ENCODE peak calls at places on chromosomes 16 and 17, in ten cellular contexts. One of them, this sample, is unnamed.

GRCh38 chr17:68054296-68054900 is 18.9 kb downstream of the KPNA2 start:
- DNase-seq in AG09309: peak
- DNase-seq in astrocyte of the spinal cord: peak
- DNase-seq in tibial nerve: no peak
- DNase-seq in adrenal gland: peak
- DNase-seq in pancreas: peak
- DNase-seq in left ventricle myocardium inferior: peak
- DNase-seq in H1: no peak
- DNase-seq in AG04449: no peak
- DNase-seq in breast epithelium: no peak
- DNase-seq in this sample: no peak

GRCh38 chr17:65667656-65668055 is 106.2 kb upstream of the AXIN2 start:
- DNase-seq in AG04449: no peak
- DNase-seq in breast epithelium: no peak
- DNase-seq in pancreas: no peak
- DNase-seq in H1: no peak
- DNase-seq in tibial nerve: no peak
- DNase-seq in AG09309: no peak
- DNase-seq in left ventricle myocardium inferior: no peak
- DNase-seq in astrocyte of the spinal cord: no peak
- DNase-seq in adrenal gland: no peak
- DNase-seq in this sample: no peak

GRCh38 chr17:58391302-58391984 is 25.9 kb downstream of the RNF43 start:
- DNase-seq in pancreas: peak
- DNase-seq in left ventricle myocardium inferior: no peak
- DNase-seq in adrenal gland: peak
- DNase-seq in astrocyte of the spinal cord: peak
- DNase-seq in AG04449: no peak
- DNase-seq in AG09309: no peak
- DNase-seq in H1: no peak
- DNase-seq in breast epithelium: peak
- DNase-seq in tibial nerve: no peak
- DNase-seq in this sample: peak

GRCh38 chr17:72571813-72572396 is 451.1 kb downstream of the SOX9 start:
- DNase-seq in tibial nerve: no peak
- DNase-seq in AG04449: no peak
- DNase-seq in AG09309: no peak
- DNase-seq in breast epithelium: no peak
- DNase-seq in pancreas: no peak
- DNase-seq in adrenal gland: no peak
- DNase-seq in astrocyte of the spinal cord: no peak
- DNase-seq in left ventricle myocardium inferior: no peak
- DNase-seq in H1: no peak
- DNase-seq in this sample: no peak

GRCh38 chr17:15651583-15652110 is 32.1 kb upstream of the FBXW10B start:
- DNase-seq in H1: no peak
- DNase-seq in astrocyte of the spinal cord: peak
- DNase-seq in adrenal gland: peak
- DNase-seq in AG09309: peak
- DNase-seq in pancreas: peak
- DNase-seq in breast epithelium: peak
- DNase-seq in AG04449: peak
- DNase-seq in tibial nerve: peak
- DNase-seq in left ventricle myocardium inferior: peak
- DNase-seq in this sample: peak

GRCh38 chr17:53093386-53093785 is 729.3 kb upstream of the KIF2B start:
- DNase-seq in AG09309: no peak
- DNase-seq in AG04449: no peak
- DNase-seq in adrenal gland: no peak
- DNase-seq in tibial nerve: no peak
- DNase-seq in H1: no peak
- DNase-seq in breast epithelium: no peak
- DNase-seq in astrocyte of the spinal cord: no peak
- DNase-seq in left ventricle myocardium inferior: no peak
- DNase-seq in pancreas: no peak
- DNase-seq in this sample: no peak

GRCh38 chr16:88970095-88970494 is 6.9 kb downstream of the CBFA2T3 start:
- DNase-seq in breast epithelium: no peak
- DNase-seq in AG09309: no peak
- DNase-seq in pancreas: no peak
- DNase-seq in tibial nerve: no peak
- DNase-seq in left ventricle myocardium inferior: no peak
- DNase-seq in H1: no peak
- DNase-seq in adrenal gland: no peak
- DNase-seq in AG04449: no peak
- DNase-seq in astrocyte of the spinal cord: no peak
- DNase-seq in this sample: no peak

GRCh38 chr16:86075488-86075785 is 176.5 kb downstream of the IRF8 start:
- DNase-seq in left ventricle myocardium inferior: no peak
- DNase-seq in H1: no peak
- DNase-seq in astrocyte of the spinal cord: no peak
- DNase-seq in AG09309: no peak
- DNase-seq in pancreas: no peak
- DNase-seq in adrenal gland: no peak
- DNase-seq in tibial nerve: no peak
- DNase-seq in AG04449: no peak
- DNase-seq in breast epithelium: peak
- DNase-seq in this sample: no peak

GRCh38 chr16:17275989-17276530 is 194.7 kb downstream of the XYLT1 start:
- DNase-seq in AG04449: no peak
- DNase-seq in tibial nerve: no peak
- DNase-seq in left ventricle myocardium inferior: no peak
- DNase-seq in astrocyte of the spinal cord: no peak
- DNase-seq in adrenal gland: no peak
- DNase-seq in pancreas: no peak
- DNase-seq in H1: no peak
- DNase-seq in AG09309: no peak
- DNase-seq in breast epithelium: no peak
- DNase-seq in this sample: no peak

GRCh38 chr17:77465358-77466041 is 324.7 kb downstream of the SEC14L1 start:
- DNase-seq in AG09309: no peak
- DNase-seq in pancreas: peak
- DNase-seq in AG04449: no peak
- DNase-seq in astrocyte of the spinal cord: peak
- DNase-seq in breast epithelium: no peak
- DNase-seq in left ventricle myocardium inferior: peak
- DNase-seq in H1: peak
- DNase-seq in tibial nerve: no peak
- DNase-seq in adrenal gland: peak
- DNase-seq in this sample: no peak

GRCh38 chr16:53952215-53953208 is 248.6 kb downstream of the FTO start:
- DNase-seq in left ventricle myocardium inferior: no peak
- DNase-seq in pancreas: no peak
- DNase-seq in AG09309: no peak
- DNase-seq in AG04449: no peak
- DNase-seq in breast epithelium: no peak
- DNase-seq in H1: no peak
- DNase-seq in adrenal gland: no peak
- DNase-seq in astrocyte of the spinal cord: peak
- DNase-seq in tibial nerve: no peak
- DNase-seq in this sample: no peak
- H3K4me3 ChIP-seq in left ventricle myocardium inferior: peak
- H3K4me3 ChIP-seq in pancreas: no peak
- H3K4me3 ChIP-seq in AG09309: no peak
- H3K4me3 ChIP-seq in AG04449: no peak
- H3K4me3 ChIP-seq in breast epithelium: peak
- H3K4me3 ChIP-seq in H1: no peak
- H3K4me3 ChIP-seq in adrenal gland: no peak
- H3K4me3 ChIP-seq in astrocyte of the spinal cord: no peak
- H3K4me3 ChIP-seq in tibial nerve: no peak
- H3K4me3 ChIP-seq in this sample: no peak

GRCh38 chr16:81005644-81006471 is 827 bp downstream of the CMC2 start:
- DNase-seq in AG09309: no peak
- DNase-seq in breast epithelium: no peak
- DNase-seq in H1: no peak
- DNase-seq in adrenal gland: peak
- DNase-seq in pancreas: peak
- DNase-seq in AG04449: no peak
- DNase-seq in astrocyte of the spinal cord: peak
- DNase-seq in tibial nerve: no peak
- DNase-seq in left ventricle myocardium inferior: no peak
- DNase-seq in this sample: no peak

GRCh38 chr16:81008151-81008789 is 1.3 kb downstream of the CENPN start:
- DNase-seq in left ventricle myocardium inferior: no peak
- DNase-seq in AG04449: no peak
- DNase-seq in breast epithelium: no peak
- DNase-seq in astrocyte of the spinal cord: no peak
- DNase-seq in tibial nerve: no peak
- DNase-seq in AG09309: no peak
- DNase-seq in pancreas: no peak
- DNase-seq in H1: no peak
- DNase-seq in adrenal gland: peak
- DNase-seq in this sample: no peak

GRCh38 chr16:81004646-81005353 is 1.9 kb downstream of the CMC2 start:
- DNase-seq in astrocyte of the spinal cord: peak
- DNase-seq in H1: no peak
- DNase-seq in left ventricle myocardium inferior: no peak
- DNase-seq in AG09309: peak
- DNase-seq in tibial nerve: no peak
- DNase-seq in breast epithelium: no peak
- DNase-seq in pancreas: no peak
- DNase-seq in AG04449: no peak
- DNase-seq in adrenal gland: peak
- DNase-seq in this sample: no peak

GRCh38 chr16:81003610-81004460 is 2.9 kb downstream of the CMC2 start:
- DNase-seq in AG04449: peak
- DNase-seq in H1: no peak
- DNase-seq in tibial nerve: no peak
- DNase-seq in pancreas: no peak
- DNase-seq in left ventricle myocardium inferior: no peak
- DNase-seq in AG09309: peak
- DNase-seq in breast epithelium: no peak
- DNase-seq in adrenal gland: peak
- DNase-seq in astrocyte of the spinal cord: no peak
- DNase-seq in this sample: no peak

DNA sequence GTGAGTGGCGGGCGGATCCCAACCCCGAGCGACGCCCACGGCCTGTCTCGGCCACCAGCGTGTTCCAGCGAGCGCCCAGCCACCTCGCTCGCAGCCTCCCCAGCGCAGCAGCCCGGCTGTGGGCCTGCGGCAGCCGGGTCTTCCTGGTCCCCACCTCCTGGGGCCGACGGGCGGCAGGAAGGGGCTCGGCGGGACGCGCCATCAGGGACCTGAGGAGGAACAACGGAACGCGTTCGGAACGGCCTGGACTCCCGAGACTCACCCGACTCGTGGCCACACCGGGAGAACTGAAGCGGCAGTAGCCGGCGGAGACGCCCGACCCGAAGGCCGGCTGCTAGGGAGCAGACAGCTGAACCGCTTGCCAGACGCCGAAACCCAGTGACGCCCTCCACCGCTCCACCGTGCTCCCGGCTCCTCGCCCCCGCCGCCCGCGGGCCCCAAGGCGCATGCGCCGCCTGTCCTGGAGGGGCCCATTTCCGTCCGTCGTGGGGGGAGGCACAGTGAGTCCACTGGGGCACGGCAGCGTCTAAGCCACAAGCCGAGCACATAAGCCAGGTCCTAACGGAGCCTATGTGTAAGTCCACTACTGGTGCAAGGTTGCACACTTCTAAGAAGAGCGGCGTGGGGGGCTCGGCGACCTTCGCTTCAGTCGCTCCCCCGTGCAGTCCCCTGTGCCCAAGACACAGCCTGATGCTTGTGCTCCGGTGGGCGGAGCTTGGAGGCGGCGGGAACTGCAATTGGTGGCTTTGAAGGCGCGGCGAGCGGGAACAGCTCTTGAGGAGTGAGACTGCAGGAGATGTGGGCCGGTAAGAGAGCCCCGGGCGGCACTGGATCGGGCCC is at the start of the genes CENPN and CMC2:
- DNase-seq in left ventricle myocardium inferior: peak
- DNase-seq in AG09309: peak
- DNase-seq in astrocyte of the spinal cord: peak
- DNase-seq in H1: peak
- DNase-seq in breast epithelium: peak
- DNase-seq in pancreas: peak
- DNase-seq in AG04449: peak
- DNase-seq in tibial nerve: peak
- DNase-seq in adrenal gland: peak
- DNase-seq in this sample: peak
- TF ChIP-seq CTCF in left ventricle myocardium inferior: no peak
- TF ChIP-seq CTCF in AG09309: no peak
- TF ChIP-seq CTCF in astrocyte of the spinal cord: no peak
- TF ChIP-seq CTCF in H1: no peak
- TF ChIP-seq CTCF in breast epithelium: no peak
- TF ChIP-seq CTCF in pancreas: no peak
- TF ChIP-seq CTCF in AG04449: no peak
- TF ChIP-seq CTCF in tibial nerve: peak
- TF ChIP-seq CTCF in adrenal gland: no peak
- TF ChIP-seq CTCF in this sample: no peak

DNA sequence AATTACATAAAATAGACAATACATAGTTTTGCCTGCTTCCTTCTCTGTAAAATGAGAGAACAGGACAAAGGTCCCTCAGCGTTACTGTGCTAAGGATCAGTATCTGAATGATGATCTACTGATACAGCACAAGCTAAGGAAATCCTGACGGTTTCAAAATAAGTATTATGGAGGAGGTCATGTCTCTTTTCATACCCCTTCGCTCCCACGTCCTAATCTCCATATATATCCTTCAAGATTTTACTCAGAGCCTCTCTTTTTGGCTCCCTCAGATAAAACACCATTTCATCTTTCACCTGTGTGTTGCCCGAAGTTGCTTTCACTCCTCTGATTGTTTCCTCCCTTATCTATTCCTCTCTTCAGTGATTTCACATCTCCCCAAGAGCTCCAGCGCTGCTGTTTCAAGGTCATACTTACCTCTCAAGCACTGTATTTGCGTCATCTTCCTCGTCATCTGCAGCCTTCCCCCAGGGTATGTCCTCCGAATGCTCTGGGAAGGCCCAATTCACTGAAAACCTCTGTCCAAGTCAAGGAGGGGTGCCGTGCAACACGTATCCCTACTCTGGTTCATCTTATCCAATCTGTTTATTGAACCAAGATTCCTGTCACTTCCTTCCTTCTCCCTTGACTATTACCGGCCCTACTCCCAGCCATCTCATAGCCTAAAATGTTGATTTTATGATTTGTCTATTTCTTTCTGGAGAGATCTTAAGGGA is 1.2 kb upstream of the BLTP2 start:
- DNase-seq in pancreas: peak
- DNase-seq in AG09309: no peak
- DNase-seq in H1: no peak
- DNase-seq in astrocyte of the spinal cord: no peak
- DNase-seq in left ventricle myocardium inferior: no peak
- DNase-seq in adrenal gland: peak
- DNase-seq in AG04449: no peak
- DNase-seq in breast epithelium: no peak
- DNase-seq in tibial nerve: no peak
- DNase-seq in this sample: no peak
- H3K4me3 ChIP-seq in pancreas: no peak
- H3K4me3 ChIP-seq in AG09309: no peak
- H3K4me3 ChIP-seq in H1: no peak
- H3K4me3 ChIP-seq in astrocyte of the spinal cord: no peak
- H3K4me3 ChIP-seq in left ventricle myocardium inferior: peak
- H3K4me3 ChIP-seq in adrenal gland: no peak
- H3K4me3 ChIP-seq in AG04449: no peak
- H3K4me3 ChIP-seq in breast epithelium: peak
- H3K4me3 ChIP-seq in tibial nerve: peak
- H3K4me3 ChIP-seq in this sample: no peak

DNA sequence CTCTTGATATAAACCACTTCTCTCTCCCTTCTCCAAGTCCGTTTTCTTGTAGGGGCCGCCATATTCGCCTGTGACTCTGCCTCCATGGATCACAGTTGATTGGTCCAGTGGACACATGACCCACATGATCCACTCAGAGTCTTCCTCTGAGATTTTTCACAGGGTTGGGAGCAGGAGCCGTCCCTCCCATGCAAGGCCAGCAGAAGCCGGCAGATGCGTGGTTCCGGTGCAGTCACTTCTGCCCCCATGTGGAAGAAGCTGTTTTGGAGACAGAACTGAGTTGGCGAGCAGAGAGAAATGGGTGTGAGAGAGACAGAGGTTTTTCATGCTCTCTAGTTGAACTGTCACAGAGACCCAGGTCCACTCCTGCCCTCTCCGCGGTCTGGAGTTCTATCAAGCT is 83.3 kb downstream of the C16orf95 start:
- DNase-seq in astrocyte of the spinal cord: peak
- DNase-seq in H1: no peak
- DNase-seq in breast epithelium: no peak
- DNase-seq in AG04449: no peak
- DNase-seq in AG09309: no peak
- DNase-seq in tibial nerve: no peak
- DNase-seq in left ventricle myocardium inferior: no peak
- DNase-seq in adrenal gland: peak
- DNase-seq in pancreas: no peak
- DNase-seq in this sample: no peak
- TF ChIP-seq CTCF in astrocyte of the spinal cord: peak
- TF ChIP-seq CTCF in H1: peak
- TF ChIP-seq CTCF in breast epithelium: no peak
- TF ChIP-seq CTCF in AG04449: peak
- TF ChIP-seq CTCF in AG09309: peak
- TF ChIP-seq CTCF in tibial nerve: peak
- TF ChIP-seq CTCF in left ventricle myocardium inferior: no peak
- TF ChIP-seq CTCF in adrenal gland: peak
- TF ChIP-seq CTCF in pancreas: no peak
- TF ChIP-seq CTCF in this sample: peak

This sample was measured in kidney epithelial cell.